ENCODE peak calls at places on chromosomes 2 and 18, in four cellular contexts. One of them, this sample, is unnamed.

GRCh38 chr2:231680992-231681852 is 27.1 kb upstream of the PTMA start:
- DNase-seq in K562: peak; percentile 62
- DNase-seq in GM12878: no peak
- DNase-seq in HepG2: peak; percentile 87
- DNase-seq in this sample: peak; percentile 99

GRCh38 chr18:24089059-24089458 is 49.8 kb upstream of the CABYR start:
- DNase-seq in HepG2: no peak
- DNase-seq in GM12878: no peak
- DNase-seq in K562: no peak
- DNase-seq in this sample: peak; percentile 39

GRCh38 chr18:22505136-22505535 is 87.4 kb upstream of the CTAGE1 start:
- DNase-seq in HepG2: no peak
- DNase-seq in K562: no peak
- DNase-seq in GM12878: no peak
- DNase-seq in this sample: no peak

GRCh38 chr2:164897521-164898260 is 56.1 kb upstream of the COBLL1 start:
- DNase-seq in HepG2: peak; percentile 23
- DNase-seq in K562: no peak
- DNase-seq in GM12878: no peak
- DNase-seq in this sample: no peak

GRCh38 chr2:53490659-53491058 is 276.9 kb upstream of the CHAC2 start:
- DNase-seq in K562: no peak
- DNase-seq in GM12878: no peak
- DNase-seq in HepG2: no peak
- DNase-seq in this sample: no peak

GRCh38 chr18:7577706-7578105 is 10.6 kb downstream of the PTPRM start:
- DNase-seq in GM12878: no peak
- DNase-seq in K562: no peak
- DNase-seq in HepG2: peak; percentile 66
- DNase-seq in this sample: no peak

GRCh38 chr2:70044290-70045040 is 42.8 kb upstream of the PCBP1 start:
- DNase-seq in GM12878: no peak
- DNase-seq in HepG2: no peak
- DNase-seq in K562: no peak
- DNase-seq in this sample: no peak

GRCh38 chr18:42901161-42901560 is 214.3 kb downstream of the RIT2 start:
- DNase-seq in HepG2: no peak
- DNase-seq in GM12878: no peak
- DNase-seq in K562: no peak
- DNase-seq in this sample: no peak

GRCh38 chr2:101173707-101174295 is 22.6 kb upstream of the TBC1D8 start:
- DNase-seq in HepG2: no peak
- DNase-seq in K562: no peak
- DNase-seq in GM12878: peak; percentile 15
- DNase-seq in this sample: no peak

GRCh38 chr2:74552914-74553811 is 579 bp downstream of the LOXL3 start:
- DNase-seq in HepG2: no peak
- DNase-seq in GM12878: no peak
- DNase-seq in K562: peak; percentile 27
- DNase-seq in this sample: peak; percentile 76

GRCh38 chr2:166996465-166996864 is 108.2 kb downstream of the XIRP2 start:
- DNase-seq in GM12878: no peak
- DNase-seq in HepG2: no peak
- DNase-seq in K562: no peak
- DNase-seq in this sample: no peak
- H3K4me1 ChIP-seq in GM12878: no peaks in the 10 kb centered on the region
- H3K4me1 ChIP-seq in HepG2: no peaks in the 10 kb centered on the region
- H3K4me1 ChIP-seq in K562: no peaks in the 10 kb centered on the region
- H3K4me1 ChIP-seq in this sample: no peaks in the 10 kb centered on the region

GRCh38 chr2:113200736-113201490 is 27.1 kb downstream of the PSD4 start:
- DNase-seq in HepG2: no peak
- DNase-seq in GM12878: no peak
- DNase-seq in K562: no peak
- DNase-seq in this sample: no peak

GRCh38 chr2:113200236-113200635 is 26.5 kb downstream of the PSD4 start:
- DNase-seq in GM12878: no peak
- DNase-seq in K562: no peak
- DNase-seq in HepG2: no peak
- DNase-seq in this sample: no peak

GRCh38 chr2:113203217-113203530 is 29.4 kb downstream of the PSD4 start:
- DNase-seq in HepG2: no peak
- DNase-seq in GM12878: no peak
- DNase-seq in K562: no peak
- DNase-seq in this sample: no peak

GRCh38 chr2:113202305-113203216 is 28.8 kb downstream of the PSD4 start:
- DNase-seq in K562: no peak
- DNase-seq in HepG2: no peak
- DNase-seq in GM12878: no peak
- DNase-seq in this sample: no peak

DNA sequence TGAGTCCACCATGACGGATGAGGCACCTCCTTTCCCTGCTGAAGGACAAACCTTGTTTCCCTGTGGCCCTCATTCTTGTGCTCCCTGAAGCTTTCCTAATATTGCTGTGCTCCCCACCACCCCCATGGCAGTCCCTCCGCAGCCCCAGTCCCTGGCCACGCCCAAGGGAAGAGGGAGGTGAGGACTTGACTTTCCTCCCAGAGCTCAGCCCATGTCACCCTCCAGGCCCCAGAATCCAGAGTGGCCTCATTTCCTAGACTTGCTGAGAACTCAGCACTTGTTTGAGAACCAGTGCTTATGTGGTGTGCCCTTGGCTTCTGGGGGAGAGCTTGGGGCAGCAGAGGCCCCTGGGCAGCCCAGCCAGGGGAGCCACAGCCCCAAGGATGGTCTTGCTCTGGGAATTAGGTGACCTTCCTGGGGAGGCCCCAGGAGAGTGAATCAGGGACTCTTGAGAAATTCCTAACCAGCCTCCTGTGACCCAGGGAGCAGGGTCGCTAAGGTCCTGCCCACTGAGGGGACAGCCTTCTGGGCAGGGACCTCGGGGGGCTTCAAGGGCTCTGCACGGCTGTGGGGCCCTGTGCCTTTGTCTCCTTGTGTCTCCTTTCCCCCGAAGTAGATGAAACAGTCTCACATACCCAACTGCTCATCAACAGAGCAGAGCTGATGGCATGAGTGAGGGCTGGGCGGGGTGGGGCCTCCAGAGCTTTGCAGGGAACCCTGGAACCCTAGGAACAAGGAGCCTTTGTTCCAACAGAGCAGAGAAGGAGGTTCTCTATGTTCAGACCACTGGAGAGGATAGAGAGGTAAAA is 27.9 kb downstream of the PSD4 start:
- DNase-seq in K562: no peak
- DNase-seq in GM12878: no peak
- DNase-seq in HepG2: peak; percentile 46
- DNase-seq in this sample: no peak
- TF ChIP-seq ZBTB33 in K562: no peak
- TF ChIP-seq ZBTB33 in GM12878: no peak
- TF ChIP-seq ZBTB33 in HepG2: no peak
- TF ChIP-seq ZBTB33 in this sample: no peak

GRCh38 chr2:16152928-16153753 is 212.8 kb downstream of the MYCN start:
- DNase-seq in K562: no peak
- DNase-seq in GM12878: no peak
- DNase-seq in HepG2: no peak
- DNase-seq in this sample: no peak
- TF ChIP-seq FOXM1 in K562: no peak
- TF ChIP-seq FOXM1 in GM12878: no peak
- TF ChIP-seq FOXM1 in HepG2: no peak
- TF ChIP-seq FOXM1 in this sample: no peak

GRCh38 chr2:238493411-238493810 is 66.7 kb downstream of the ASB1 start:
- DNase-seq in HepG2: no peak
- DNase-seq in GM12878: no peak
- DNase-seq in K562: no peak
- DNase-seq in this sample: no peak

GRCh38 chr2:238495422-238495821 is 68.7 kb downstream of the ASB1 start:
- DNase-seq in K562: no peak
- DNase-seq in HepG2: no peak
- DNase-seq in GM12878: no peak
- DNase-seq in this sample: no peak

GRCh38 chr2:238493880-238494572 is 67.3 kb downstream of the ASB1 start:
- DNase-seq in HepG2: no peak
- DNase-seq in K562: no peak
- DNase-seq in GM12878: no peak
- DNase-seq in this sample: no peak

GRCh38 chr2:238492905-238493304 is 66.2 kb downstream of the ASB1 start:
- DNase-seq in HepG2: no peak
- DNase-seq in K562: no peak
- DNase-seq in GM12878: no peak
- DNase-seq in this sample: no peak

GRCh38 chr2:238494573-238494961 is 67.8 kb downstream of the ASB1 start:
- DNase-seq in K562: no peak
- DNase-seq in HepG2: no peak
- DNase-seq in GM12878: no peak
- DNase-seq in this sample: no peak
- H3K4me1 ChIP-seq in K562: no peaks in the 10 kb centered on the region
- H3K4me1 ChIP-seq in HepG2: peaks cover 8% of the 10 kb centered on the region
- H3K4me1 ChIP-seq in GM12878: peaks cover 15% of the 10 kb centered on the region
- H3K4me1 ChIP-seq in this sample: no peaks in the 10 kb centered on the region

DNA sequence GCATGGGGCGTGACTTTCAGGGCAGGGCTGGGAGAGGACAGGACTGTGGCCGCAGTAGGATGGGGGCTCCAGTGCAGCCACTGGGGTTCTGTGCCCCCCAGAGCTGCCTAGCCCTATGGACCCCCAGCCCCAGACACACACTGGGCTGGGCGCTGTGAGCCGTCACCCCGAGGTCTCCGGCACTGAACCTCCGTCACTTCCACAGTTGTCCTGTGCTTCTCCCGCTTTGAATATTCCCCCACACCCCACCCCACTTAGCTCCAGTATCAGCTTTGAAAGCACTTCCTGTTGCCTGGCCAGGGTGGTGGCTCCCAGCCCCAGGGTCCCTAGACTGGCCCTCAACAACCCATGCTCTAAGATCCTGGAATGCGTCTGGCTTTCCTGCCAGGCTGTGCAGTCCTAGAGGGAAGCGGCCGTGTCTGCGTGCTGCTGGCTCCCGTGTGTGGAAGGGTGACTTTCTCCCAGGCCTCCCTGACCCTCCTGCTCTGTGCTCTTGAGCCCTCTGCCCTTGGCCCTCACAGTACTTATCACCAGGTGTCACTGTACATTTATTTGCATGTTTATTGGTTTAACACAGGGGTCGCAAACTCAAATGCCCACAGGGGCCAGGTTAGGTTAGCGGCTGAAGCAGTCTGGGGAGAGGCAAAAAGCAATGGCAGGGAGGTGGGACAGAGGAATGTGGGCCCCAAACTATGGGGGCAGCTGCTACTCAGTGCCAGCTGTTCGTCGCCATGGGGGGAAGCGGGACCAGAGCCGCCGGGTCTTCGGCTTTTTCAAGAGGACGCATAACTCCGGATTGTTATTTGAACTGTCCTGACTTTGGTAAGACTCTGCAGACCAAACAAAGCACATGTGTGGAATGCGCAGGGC is 9.9 kb downstream of the OBSL1 start:
- DNase-seq in HepG2: peak; percentile 60
- DNase-seq in GM12878: no peak
- DNase-seq in K562: no peak
- DNase-seq in this sample: peak; percentile 51
- TF ChIP-seq ZBTB33 in HepG2: peak; percentile 78
- TF ChIP-seq ZBTB33 in GM12878: no peak
- TF ChIP-seq ZBTB33 in K562: no peak
- TF ChIP-seq ZBTB33 in this sample: no peak

DNA sequence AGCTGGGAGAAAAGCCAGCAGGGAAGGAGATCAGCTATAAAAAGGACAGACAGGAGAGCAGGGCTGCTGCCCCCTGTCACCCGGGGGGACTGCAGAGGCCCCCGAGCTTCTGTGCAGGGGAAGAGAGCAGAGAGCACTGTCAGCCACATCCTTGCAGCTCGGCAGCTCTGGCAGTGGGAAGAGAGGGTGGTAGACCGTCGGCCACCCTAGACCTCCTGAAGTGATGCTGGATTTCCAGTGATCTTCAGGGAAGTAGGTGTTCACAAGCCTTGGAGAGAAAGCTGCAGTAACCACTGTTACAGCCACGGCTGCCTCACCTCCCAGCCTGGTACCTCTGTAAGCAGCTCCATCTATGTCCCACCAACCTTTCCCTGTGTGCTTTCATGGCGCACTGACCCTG is 134.9 kb downstream of the TFCP2L1 start:
- DNase-seq in GM12878: no peak
- DNase-seq in K562: no peak
- DNase-seq in HepG2: no peak
- DNase-seq in this sample: no peak
- TF ChIP-seq FOXM1 in GM12878: no peak
- TF ChIP-seq FOXM1 in K562: no peak
- TF ChIP-seq FOXM1 in HepG2: no peak
- TF ChIP-seq FOXM1 in this sample: no peak